ENCODE peak calls at places on chromosomes 5 and 9, in four cellular contexts. A, W, X and J are unnamed samples. For H3K4me1 and H3K9me3, the result is how much of the 10 kb centered on the place peaks cover.

GRCh38 chr5:34609951-34610431 is 46.1 kb upstream of the RAI14 start:
- DNase-seq in A (no peak), W (no peak), X (no peak), J (no peak)

GRCh38 chr5:177601577-177602457 is 1.9 kb downstream of the B4GALT7 start:
- DNase-seq in A (no peak), W (no peak), X (no peak), J (peak)

GRCh38 chr5:39532511-39532910 is 107.7 kb upstream of the DAB2 start:
- DNase-seq in A (no peak), W (no peak), X (no peak), J (no peak)

GRCh38 chr5:151406322-151406947 is 41.0 kb upstream of the SLC36A1 start:
- DNase-seq in A (peak), W (no peak), X (peak), J (no peak)

GRCh38 chr9:127521919-127522304 is 70.6 kb downstream of the LRSAM1 start:
- DNase-seq in A (no peak), W (no peak), X (no peak), J (no peak)

GRCh38 chr9:130692365-130692764 is 1.2 kb upstream of the EXOSC2 start:
- DNase-seq in A (no peak), W (no peak), X (no peak), J (peak)

GRCh38 chr5:156474251-156474650 is 147.3 kb downstream of the SGCD start:
- DNase-seq in A (no peak), W (peak), X (no peak), J (no peak)

GRCh38 chr5:37776826-37777225 is 63.0 kb downstream of the GDNF start:
- DNase-seq in A (no peak), W (no peak), X (no peak), J (no peak)

GRCh38 chr5:163533229-163533628 is 27.8 kb downstream of the MAT2B start:
- DNase-seq in A (no peak), W (no peak), X (no peak), J (no peak)

GRCh38 chr5:179170606-179171005 is 110.4 kb downstream of the ZNF354C start:
- DNase-seq in A (no peak), W (no peak), X (no peak), J (no peak)

GRCh38 chr5:137607771-137608170 is 108.6 kb upstream of the SPOCK1 start:
- DNase-seq in A (no peak), W (no peak), X (no peak), J (no peak)

GRCh38 chr5:97838214-97838613 is 655.2 kb upstream of the RIOK2 start:
- DNase-seq in A (no peak), W (no peak), X (peak), J (no peak)

GRCh38 chr5:110817437-110817836 is 78.6 kb downstream of the SLC25A46 start:
- DNase-seq in A (peak), W (no peak), X (no peak), J (no peak)

GRCh38 chr5:133962801-133963476 is 5.5 kb downstream of the C5orf15 start:
- DNase-seq in A (peak), W (no peak), X (no peak), J (no peak)

DNA sequence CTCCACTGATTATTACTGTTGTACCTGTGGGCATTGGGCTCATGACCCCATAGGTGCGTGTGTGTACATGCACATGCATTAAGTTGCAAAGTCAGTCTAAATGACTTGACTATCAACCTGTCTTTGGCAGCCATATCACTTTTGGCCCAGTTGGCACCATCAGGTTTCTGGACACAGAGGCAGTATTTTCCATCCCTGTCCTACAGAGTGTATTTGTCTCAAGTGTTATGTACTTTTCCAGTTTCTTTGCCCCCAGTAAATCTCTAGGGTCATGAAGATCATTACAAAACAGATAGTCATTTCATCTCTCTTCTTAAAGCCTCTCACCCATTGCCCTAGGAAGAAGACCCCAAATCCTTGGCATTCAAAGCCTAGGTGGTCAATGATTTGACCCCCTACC is 121.4 kb downstream of the C9orf152 start:
- DNase-seq in A (no peak), W (no peak), X (no peak), J (no peak)
- H3K4me1 ChIP-seq in A (under half), W (under half), X (half or more), J (under half)

GRCh38 chr9:121735065-121735791 is 83.8 kb downstream of the DAB2IP start:
- DNase-seq in A (peak), W (peak), X (no peak), J (peak)
- H3K4me3 ChIP-seq in A (no peak), W (no peak), X (no peak), J (no peak)

GRCh38 chr5:141196363-141196762 is 3.1 kb upstream of the PCDHB11 start:
- DNase-seq in A (no peak), W (no peak), X (no peak), J (no peak)

DNA sequence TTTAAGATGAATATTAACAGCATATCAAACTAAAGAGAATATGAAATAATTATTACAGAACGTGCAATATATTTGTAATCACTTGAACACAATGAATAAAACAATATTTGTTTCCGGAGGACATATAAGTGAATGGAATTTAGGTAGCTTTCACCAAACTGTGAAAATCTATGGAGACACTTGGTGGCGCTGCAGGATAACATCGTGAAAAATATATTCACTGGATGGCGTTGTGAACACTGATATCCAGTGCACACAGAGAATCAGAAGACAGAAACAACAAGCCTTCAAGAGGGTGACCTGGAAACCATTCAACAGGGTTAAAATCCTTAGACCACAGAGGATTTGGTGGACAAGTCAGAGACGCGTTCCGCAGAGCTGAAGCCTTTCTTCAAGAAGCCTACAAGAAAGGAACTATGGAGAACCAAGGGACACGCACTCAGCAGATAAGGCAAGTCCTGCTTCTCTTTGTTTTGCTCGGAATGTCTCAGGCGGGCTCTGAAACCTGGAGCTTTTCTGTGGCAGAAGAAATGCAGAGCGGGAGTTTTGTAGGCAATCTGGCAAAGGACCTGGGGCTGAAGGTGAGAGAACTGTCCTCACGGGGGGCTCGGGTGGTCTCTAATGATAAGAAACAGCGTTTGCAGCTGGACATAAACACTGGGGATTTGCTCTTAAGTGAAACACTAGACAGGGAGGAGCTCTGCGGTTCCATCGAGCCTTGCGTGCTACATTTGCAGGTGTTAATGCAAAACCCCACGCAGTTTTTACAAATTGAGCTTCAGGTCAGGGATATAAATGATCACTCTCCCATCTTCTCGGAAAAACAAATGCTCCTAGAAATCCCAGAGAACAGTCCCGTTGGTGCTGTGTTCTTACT is at the start of gene PCDHB11:
- DNase-seq in A (peak), W (peak), X (peak), J (no peak)
- H3K9me3 ChIP-seq in A (under half), W (half or more), X (under half), J (under half)

DNA sequence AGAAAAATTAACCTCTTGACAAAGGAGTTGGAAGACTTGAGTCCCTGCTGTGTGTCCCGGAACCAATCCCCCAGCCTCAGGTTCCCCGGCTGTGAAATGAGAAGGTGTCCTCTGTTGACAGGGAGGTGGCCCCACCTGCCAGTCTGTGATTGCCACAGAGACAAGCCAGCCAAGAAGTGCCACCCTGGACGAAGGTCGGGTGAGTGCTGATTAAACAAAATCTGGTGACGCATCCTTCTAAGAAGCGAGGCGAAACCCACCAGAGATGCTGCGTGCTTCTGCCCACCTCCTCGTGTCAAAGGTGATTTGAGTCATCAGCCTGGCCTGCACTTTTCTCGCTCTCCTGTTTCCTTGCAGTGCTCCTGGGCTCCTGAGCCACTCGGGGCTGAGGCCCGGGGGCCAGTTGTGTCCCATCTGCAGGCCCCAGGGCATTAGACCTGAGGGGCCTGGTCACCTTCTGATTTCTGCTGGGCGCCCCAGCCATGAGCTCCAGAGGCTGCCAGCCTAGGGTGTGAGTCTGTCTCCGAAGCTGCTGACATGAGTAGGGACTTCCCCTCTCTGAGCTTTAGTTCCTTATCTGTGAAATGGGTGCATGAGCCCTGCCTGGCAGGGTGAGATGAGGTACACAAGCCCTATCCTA is 28.7 kb downstream of the NEK6 start:
- DNase-seq in A (no peak), W (peak), X (peak), J (no peak)
- H3K4me1 ChIP-seq in A (under half), W (under half), X (under half), J (under half)

GRCh38 chr5:149963722-149964121 is 3.2 kb downstream of the SLC26A2 start:
- DNase-seq in A (no peak), W (no peak), X (no peak), J (no peak)
- H3K4me3 ChIP-seq in A (no peak), W (no peak), X (no peak), J (no peak)

GRCh38 chr5:28807230-28807629 is 1768.8 kb upstream of the CDH9 start:
- DNase-seq in A (no peak), W (no peak), X (no peak), J (no peak)
- H3K9me3 ChIP-seq in A (under half), W (under half), X (under half), J (under half)

GRCh38 chr5:154784856-154785255 is 29.7 kb downstream of the LARP1 start:
- DNase-seq in A (no peak), W (no peak), X (no peak), J (no peak)

GRCh38 chr5:154782326-154782725 is 27.1 kb downstream of the LARP1 start:
- DNase-seq in A (peak), W (peak), X (no peak), J (no peak)

GRCh38 chr5:154786414-154786813 is 31.2 kb downstream of the LARP1 start:
- DNase-seq in A (peak), W (no peak), X (no peak), J (no peak)

GRCh38 chr5:154782812-154783592 is 27.8 kb downstream of the LARP1 start:
- DNase-seq in A (no peak), W (no peak), X (no peak), J (no peak)

GRCh38 chr5:154783774-154784460 is 28.7 kb downstream of the LARP1 start:
- DNase-seq in A (peak), W (peak), X (no peak), J (no peak)
- H3K4me1 ChIP-seq in A (half or more), W (under half), X (under half), J (under half)

GRCh38 chr5:66145737-66146136 is 1.6 kb downstream of the SREK1 start:
- DNase-seq in A (no peak), W (no peak), X (no peak), J (no peak)
- H3K4me3 ChIP-seq in A (peak), W (no peak), X (peak), J (peak)

DNA sequence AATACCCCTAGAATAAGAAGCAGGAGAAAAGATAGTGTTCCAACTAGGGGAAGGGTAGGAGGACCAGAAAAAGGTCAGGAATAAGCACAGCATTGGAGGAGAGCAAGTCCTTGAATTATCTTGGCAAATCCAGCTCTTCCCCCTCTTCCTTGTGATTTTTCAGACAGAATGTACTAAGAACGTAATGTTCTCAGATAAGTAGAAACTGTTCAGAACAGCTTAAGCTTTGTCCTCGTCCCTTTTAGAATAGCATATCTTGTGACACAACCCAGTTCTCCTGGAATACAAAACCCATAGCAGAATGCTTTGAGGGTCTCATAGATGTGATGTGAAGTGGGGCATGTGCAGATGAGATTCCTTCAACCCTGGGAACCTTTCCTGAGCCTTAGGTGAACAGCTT is 97.4 kb downstream of the EMB start:
- DNase-seq in A (no peak), W (no peak), X (no peak), J (no peak)
- H3K9me3 ChIP-seq in A (under half), W (under half), X (under half), J (under half)